ENCODE peak calls at places on chromosome 9, in four cellular contexts. One of them, this sample, is unnamed.

GRCh38 chr9:134487066-134487710 is 154.4 kb upstream of the COL5A1 start:
- DNase-seq in heart left ventricle: no peak
- DNase-seq in stomach: no peak
- DNase-seq in HepG2: no peak
- DNase-seq in this sample: no peak

GRCh38 chr9:129318121-129319075 is 140.3 kb upstream of the IER5L start:
- DNase-seq in heart left ventricle: no peak
- DNase-seq in HepG2: peak
- DNase-seq in stomach: peak
- DNase-seq in this sample: no peak

GRCh38 chr9:96020822-96021615 is 145.5 kb downstream of the ERCC6L2 start:
- DNase-seq in HepG2: no peak
- DNase-seq in heart left ventricle: peak
- DNase-seq in stomach: no peak
- DNase-seq in this sample: peak

GRCh38 chr9:126935630-126936029 is 21.0 kb downstream of the RALGPS1 start:
- DNase-seq in HepG2: no peak
- DNase-seq in stomach: no peak
- DNase-seq in heart left ventricle: no peak
- DNase-seq in this sample: no peak

GRCh38 chr9:35909687-35910612 is 660 bp downstream of the SPAAR start:
- DNase-seq in heart left ventricle: no peak
- DNase-seq in stomach: no peak
- DNase-seq in HepG2: no peak
- DNase-seq in this sample: no peak

GRCh38 chr9:129863059-129863690 is 27.9 kb downstream of the USP20 start:
- DNase-seq in HepG2: no peak
- DNase-seq in stomach: peak
- DNase-seq in heart left ventricle: peak
- DNase-seq in this sample: no peak

GRCh38 chr9:131475956-131476776 is 26.6 kb upstream of the POMT1 start:
- DNase-seq in heart left ventricle: no peak
- DNase-seq in HepG2: no peak
- DNase-seq in stomach: no peak
- DNase-seq in this sample: no peak

GRCh38 chr9:16501726-16502125 is 368.7 kb downstream of the BNC2 start:
- DNase-seq in HepG2: no peak
- DNase-seq in heart left ventricle: no peak
- DNase-seq in stomach: no peak
- DNase-seq in this sample: no peak

GRCh38 chr9:14207352-14207995 is 106.5 kb downstream of the NFIB start:
- DNase-seq in heart left ventricle: no peak
- DNase-seq in stomach: no peak
- DNase-seq in HepG2: no peak
- DNase-seq in this sample: no peak

GRCh38 chr9:4662108-4662988 is at the start of gene PLPP6:
- DNase-seq in HepG2: peak
- DNase-seq in stomach: peak
- DNase-seq in heart left ventricle: peak
- DNase-seq in this sample: peak
- TF ChIP-seq POLR2A in HepG2: peak
- TF ChIP-seq POLR2A in stomach: peak
- TF ChIP-seq POLR2A in heart left ventricle: peak
- TF ChIP-seq POLR2A in this sample: no peak

GRCh38 chr9:86324901-86325300 is 29.3 kb downstream of the TUT7 start:
- DNase-seq in HepG2: no peak
- DNase-seq in stomach: no peak
- DNase-seq in heart left ventricle: no peak
- DNase-seq in this sample: no peak
- TF ChIP-seq POLR2A in HepG2: no peak
- TF ChIP-seq POLR2A in stomach: no peak
- TF ChIP-seq POLR2A in heart left ventricle: no peak
- TF ChIP-seq POLR2A in this sample: no peak

GRCh38 chr9:70418822-70419545 is 4.5 kb upstream of the KLF9 start:
- DNase-seq in heart left ventricle: peak
- DNase-seq in HepG2: peak
- DNase-seq in stomach: peak
- DNase-seq in this sample: peak
- TF ChIP-seq POLR2A in heart left ventricle: peak
- TF ChIP-seq POLR2A in HepG2: no peak
- TF ChIP-seq POLR2A in stomach: peak
- TF ChIP-seq POLR2A in this sample: peak

DNA sequence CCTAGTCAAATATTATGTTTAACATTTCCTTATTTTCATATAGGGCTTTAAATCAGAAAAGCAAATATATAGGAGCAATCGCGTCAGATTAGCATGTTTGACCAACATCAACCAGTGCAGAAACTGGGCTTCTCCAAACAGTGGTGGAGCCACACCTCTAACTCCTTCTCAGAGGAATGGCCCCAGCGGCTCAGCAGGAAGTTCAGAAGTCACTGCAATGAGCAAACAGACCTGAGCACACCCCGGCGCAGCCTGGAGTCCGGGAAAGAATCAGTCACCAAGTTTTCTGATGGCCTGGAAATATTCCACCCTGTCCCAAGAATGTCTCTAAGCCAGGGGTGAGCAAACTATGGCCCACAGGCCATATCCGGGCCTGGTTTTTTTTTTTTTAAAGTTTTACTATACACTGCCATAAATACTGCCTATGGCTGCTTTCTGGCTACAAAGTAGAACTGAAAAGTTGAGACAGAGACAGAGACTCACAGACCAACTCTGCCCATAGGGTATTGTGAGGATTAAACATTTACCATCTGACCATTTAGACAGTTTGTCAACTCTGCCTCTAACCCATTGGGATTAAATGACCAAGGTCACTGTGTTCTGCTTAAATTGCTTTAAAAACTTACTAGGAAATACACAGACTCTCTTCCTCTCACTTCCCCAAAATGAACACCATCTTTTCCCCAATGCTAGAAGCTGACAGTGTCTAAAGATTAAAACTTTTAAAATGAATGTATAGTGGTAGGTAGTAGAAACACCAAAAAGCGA is 5.4 kb downstream of the GOLM1 start:
- DNase-seq in stomach: peak
- DNase-seq in HepG2: peak
- DNase-seq in heart left ventricle: no peak
- DNase-seq in this sample: no peak
- TF ChIP-seq POLR2A in stomach: no peak
- TF ChIP-seq POLR2A in HepG2: no peak
- TF ChIP-seq POLR2A in heart left ventricle: no peak
- TF ChIP-seq POLR2A in this sample: peak

DNA sequence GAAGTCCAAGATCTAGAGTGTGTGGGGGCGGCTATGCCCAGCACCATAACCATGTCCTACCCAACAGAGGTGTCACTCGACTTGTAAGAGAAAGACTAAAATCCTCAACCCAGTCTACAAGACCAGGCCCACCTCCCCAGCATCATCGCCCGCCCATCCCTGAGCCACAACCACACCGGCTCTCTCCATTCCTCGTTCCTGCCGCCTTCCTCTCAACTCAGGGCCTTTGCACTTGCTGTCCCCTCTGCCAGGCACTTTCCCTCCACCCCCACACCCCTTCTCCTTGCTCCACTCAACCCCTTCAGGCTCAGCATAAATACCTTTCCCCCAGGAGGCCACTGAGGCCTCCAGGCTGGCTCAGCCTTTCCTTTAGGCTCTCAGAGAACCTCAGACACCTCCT is 69.3 kb downstream of the PAX5 start:
- DNase-seq in heart left ventricle: no peak
- DNase-seq in stomach: no peak
- DNase-seq in HepG2: no peak
- DNase-seq in this sample: no peak
- TF ChIP-seq POLR2A in heart left ventricle: no peak
- TF ChIP-seq POLR2A in stomach: no peak
- TF ChIP-seq POLR2A in HepG2: no peak
- TF ChIP-seq POLR2A in this sample: no peak

This sample was measured in thyroid gland.